ENCODE peak calls at places on chromosomes 2 and 18, in nine cellular contexts. V, I, G, L, M, T, X, N and J are unnamed samples.

GRCh38 chr2:48129256-48129950 is 223.1 kb upstream of the FBXO11 start:
- DNase-seq in N (no peak), X (no peak), V (no peak), I (no peak), T (no peak), G (no peak), M (no peak), L (no peak), J (no peak)

GRCh38 chr18:2847341-2848144 is 737 bp downstream of the EMILIN2 start:
- DNase-seq in V (no peak), I (peak; percentile 66), M (peak; percentile 26), X (no peak), G (peak; percentile 5), N (peak; percentile 67), T (no peak), L (peak; percentile 16), J (no peak)

GRCh38 chr2:30266051-30266621 is 34.8 kb downstream of the LBH start:
- DNase-seq in V (no peak), X (no peak), N (no peak), I (no peak), G (no peak), T (peak; percentile 38), L (peak; percentile 23), M (no peak), J (no peak)

GRCh38 chr2:7577769-7578168 is 660.6 kb downstream of the RNF144A start:
- DNase-seq in L (no peak), N (no peak), X (no peak), T (no peak), M (no peak), V (no peak), I (no peak), G (no peak), J (no peak)

GRCh38 chr2:219724628-219725027 is 97.2 kb downstream of the SLC4A3 start:
- DNase-seq in X (no peak), I (no peak), N (peak; percentile 54), V (no peak), G (no peak), M (no peak), T (no peak), L (no peak), J (no peak)

GRCh38 chr18:63788447-63789096 is 13.4 kb downstream of the SERPINB7 start:
- DNase-seq in I (no peak), N (peak; percentile 90), G (no peak), T (peak; percentile 21), M (no peak), X (no peak), L (peak; percentile 18), V (no peak), J (no peak)

GRCh38 chr18:56861244-56861643 is 210.1 kb downstream of the WDR7 start:
- DNase-seq in X (no peak), G (no peak), M (no peak), N (no peak), L (no peak), T (no peak), I (no peak), V (no peak), J (no peak)

GRCh38 chr18:36265035-36265434 is 32.5 kb upstream of the FHOD3 start:
- DNase-seq in L (no peak), X (no peak), N (no peak), V (no peak), G (no peak), I (no peak), M (no peak), T (no peak), J (no peak)

GRCh38 chr2:235511187-235511661 is 17.4 kb downstream of the AGAP1 start:
- DNase-seq in M (no peak), N (no peak), X (no peak), G (no peak), I (no peak), T (no peak), L (no peak), V (no peak), J (no peak)

GRCh38 chr2:227191367-227191766 is 26.9 kb downstream of the COL4A3 start:
- DNase-seq in I (no peak), V (no peak), M (peak; percentile 22), L (no peak), G (peak; percentile 3), T (no peak), N (no peak), X (no peak), J (no peak)